ENCODE peak calls at places on chromosomes 6 and 20, in seven cellular contexts. M is Right ventricle myocardium superior; Q is activated CD8-positive, alpha-beta T cell treated with anti-CD3 and anti-CD28 coated beads for 36 hours; E is endothelial cell; H is AG09309; T is hepatocyte; B is breast epithelium. Z is an unnamed sample.

GRCh38 chr6:168136001-168136400 is 57.0 kb upstream of the FRMD1 start:
- DNase-seq in E (no peak), M (no peak), H (no peak), B (no peak), Q (no peak), T (no peak), Z (no peak)

GRCh38 chr6:2783188-2783957 is 18.2 kb downstream of the WRNIP1 start:
- DNase-seq in Q (no peak), M (no peak), H (no peak), E (no peak), T (no peak), B (no peak), Z (peak)

GRCh38 chr6:24340998-24341934 is 16.6 kb downstream of the DCDC2 start:
- DNase-seq in E (no peak), Q (no peak), T (peak), M (no peak), H (peak), B (no peak), Z (no peak)

GRCh38 chr6:108914235-108915022 is 66.2 kb downstream of the ARMC2 start:
- DNase-seq in M (no peak), Q (peak), E (peak), H (no peak), T (no peak), B (no peak), Z (no peak)

GRCh38 chr6:77740380-77740779 is 87.5 kb downstream of the MEI4 start:
- DNase-seq in M (no peak), Q (no peak), E (no peak), H (no peak), T (peak), B (no peak), Z (peak)

GRCh38 chr6:14713008-14713452 is 532.8 kb upstream of the JARID2 start:
- DNase-seq in E (no peak), H (peak), M (peak), Q (no peak), T (no peak), B (peak), Z (no peak)

GRCh38 chr6:115133790-115134189 is 791.0 kb upstream of the HS3ST5 start:
- DNase-seq in B (no peak), M (no peak), Q (no peak), H (no peak), T (no peak), E (no peak), Z (no peak)

GRCh38 chr6:169145476-169145875 is 108.2 kb downstream of the THBS2 start:
- DNase-seq in T (no peak), M (no peak), E (no peak), B (no peak), H (no peak), Q (no peak), Z (no peak)

GRCh38 chr20:13525225-13525940 is 113.3 kb downstream of the TASP1 start:
- DNase-seq in H (peak), B (no peak), T (no peak), E (no peak), Q (no peak), M (no peak), Z (no peak)

GRCh38 chr6:161233986-161234620 is 39.8 kb downstream of the AGPAT4 start:
- DNase-seq in M (peak), T (peak), B (no peak), H (peak), Q (no peak), E (no peak), Z (no peak)

GRCh38 chr6:139600919-139601470 is 226.5 kb upstream of the CITED2 start:
- DNase-seq in H (no peak), E (no peak), T (no peak), Q (peak), B (no peak), M (no peak), Z (no peak)

Z was measured in small intestine.